ENCODE peak calls at places on chromosomes 6 and 20, in five cellular contexts. P is mammary epithelial cell, W is Panc1, Q is IMR-90, Z is ovary. H is an unnamed sample.

GRCh38 chr20:57888591-57888990 is 178.8 kb upstream of the PMEPA1 start:
- DNase-seq in P (no peak), W (no peak), Z (no peak), Q (no peak), H (no peak)

GRCh38 chr6:31761343-31761742 is 1.1 kb upstream of the SAPCD1 start:
- DNase-seq in P (no peak), Q (no peak), W (no peak), Z (no peak), H (no peak)

GRCh38 chr6:87907521-87907920 is 140.1 kb upstream of the SPACA1 start:
- DNase-seq in Z (no peak), Q (peak), W (no peak), P (peak), H (no peak)

GRCh38 chr20:22773326-22773725 is 189.0 kb upstream of the FOXA2 start:
- DNase-seq in Z (no peak), Q (no peak), W (no peak), P (no peak), H (peak)

GRCh38 chr20:40525356-40525755 is 163.7 kb downstream of the MAFB start:
- DNase-seq in Q (peak), W (no peak), Z (no peak), P (no peak), H (no peak)

GRCh38 chr20:38833857-38834164 is 28.3 kb downstream of the PPP1R16B start:
- DNase-seq in P (no peak), Q (no peak), Z (no peak), W (no peak), H (no peak)

GRCh38 chr20:37096415-37097039 is 730 bp upstream of the RBL1 start:
- DNase-seq in P (no peak), W (no peak), Z (no peak), Q (no peak), H (no peak)

GRCh38 chr6:1126036-1126435 is 185.9 kb upstream of the FOXQ1 start:
- DNase-seq in P (no peak), W (no peak), Q (no peak), Z (no peak), H (no peak)

GRCh38 chr6:129133770-129134192 is 250.8 kb downstream of the LAMA2 start:
- DNase-seq in P (no peak), W (no peak), Q (peak), Z (peak), H (no peak)

GRCh38 chr6:47061631-47062300 is 19.6 kb upstream of the ADGRF1 start:
- DNase-seq in Q (no peak), P (peak), W (no peak), Z (no peak), H (no peak)

GRCh38 chr20:50980851-50981713 is 22.5 kb downstream of the MOCS3 start:
- DNase-seq in P (peak), Z (peak), W (no peak), Q (peak), H (no peak)

GRCh38 chr6:157059781-157060180 is 263.5 kb downstream of the TMEM242 start:
- DNase-seq in W (no peak), P (no peak), Q (no peak), Z (no peak), H (no peak)

GRCh38 chr6:71473908-71474307 is 185.3 kb downstream of the OGFRL1 start:
- DNase-seq in P (peak), Z (no peak), Q (peak), W (peak), H (peak)

GRCh38 chr6:130190701-130191375 is 31.9 kb downstream of the SAMD3 start:
- DNase-seq in P (no peak), Q (no peak), W (no peak), Z (no peak), H (no peak)

GRCh38 chr6:75285156-75285639 is 606 bp upstream of the TMEM30A start:
- DNase-seq in Z (no peak), W (no peak), Q (no peak), P (peak), H (no peak)

GRCh38 chr20:3121271-3121911 is 36.9 kb upstream of the AVP start:
- DNase-seq in Q (no peak), Z (no peak), W (no peak), P (no peak), H (no peak)

GRCh38 chr6:89555751-89556150 is 82.8 kb downstream of the LYRM2 start:
- DNase-seq in W (no peak), Z (no peak), P (no peak), Q (no peak), H (no peak)

DNA sequence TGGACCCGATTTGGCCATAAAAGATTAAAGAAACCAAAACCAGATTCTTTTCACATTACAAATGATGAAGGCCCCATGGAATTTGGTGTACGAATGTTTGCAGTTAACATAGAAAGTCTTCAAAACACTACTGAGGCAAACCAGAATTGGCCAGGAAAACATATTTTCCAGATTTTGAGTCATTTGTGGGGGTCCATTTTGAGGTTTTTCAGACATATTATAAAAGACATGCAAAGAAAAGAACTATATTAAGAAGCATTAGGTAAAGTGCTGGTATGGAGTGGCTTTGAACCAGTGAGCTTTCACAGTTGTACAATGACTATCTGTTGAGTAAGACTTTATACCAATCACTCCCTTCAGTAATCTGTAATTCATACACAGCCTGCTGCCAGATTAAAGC is 168.9 kb upstream of the COL21A1 start:
- DNase-seq in W (no peak), Q (peak), Z (no peak), P (no peak), H (no peak)
- H3K4me3 ChIP-seq in W (no peak), Q (no peak), Z (no peak), P (no peak), H (no peak)

DNA sequence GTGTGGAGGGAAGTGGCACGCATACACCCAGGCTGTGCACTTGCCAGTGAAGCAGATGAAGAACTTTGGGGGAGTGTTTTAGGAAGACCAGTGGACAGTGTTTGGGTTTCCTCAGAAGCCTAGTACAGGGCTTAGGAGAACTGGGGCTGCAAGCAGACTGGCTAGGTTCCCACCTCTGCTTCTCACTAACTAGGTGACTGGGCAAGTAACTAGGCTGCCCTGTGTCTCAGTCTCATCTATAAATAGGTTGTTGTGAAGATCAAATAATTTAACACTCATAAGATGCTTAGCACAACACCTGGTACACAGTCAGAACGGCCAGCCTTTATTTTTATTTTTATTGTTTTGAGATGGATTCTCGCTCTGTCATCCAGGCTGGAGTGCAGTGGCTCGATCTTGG is 312.1 kb downstream of the CDH26 start:
- DNase-seq in W (no peak), Z (no peak), Q (no peak), P (no peak), H (no peak)
- TF ChIP-seq CTCF in W (no peak), Z (no peak), Q (no peak), P (no peak), H (no peak)

GRCh38 chr20:56458227-56458821 is 10.1 kb upstream of the RTF2 start:
- DNase-seq in W (no peak), P (no peak), Z (no peak), Q (no peak), H (no peak)
- H3K4me3 ChIP-seq in W (no peak), P (no peak), Z (no peak), Q (no peak), H (no peak)

GRCh38 chr6:100202417-100203194 is 208.6 kb upstream of the MCHR2 start:
- DNase-seq in P (peak), W (no peak), Q (peak), Z (no peak), H (peak)
- TF ChIP-seq CTCF in P (no peak), W (no peak), Q (no peak), Z (no peak), H (no peak)

DNA sequence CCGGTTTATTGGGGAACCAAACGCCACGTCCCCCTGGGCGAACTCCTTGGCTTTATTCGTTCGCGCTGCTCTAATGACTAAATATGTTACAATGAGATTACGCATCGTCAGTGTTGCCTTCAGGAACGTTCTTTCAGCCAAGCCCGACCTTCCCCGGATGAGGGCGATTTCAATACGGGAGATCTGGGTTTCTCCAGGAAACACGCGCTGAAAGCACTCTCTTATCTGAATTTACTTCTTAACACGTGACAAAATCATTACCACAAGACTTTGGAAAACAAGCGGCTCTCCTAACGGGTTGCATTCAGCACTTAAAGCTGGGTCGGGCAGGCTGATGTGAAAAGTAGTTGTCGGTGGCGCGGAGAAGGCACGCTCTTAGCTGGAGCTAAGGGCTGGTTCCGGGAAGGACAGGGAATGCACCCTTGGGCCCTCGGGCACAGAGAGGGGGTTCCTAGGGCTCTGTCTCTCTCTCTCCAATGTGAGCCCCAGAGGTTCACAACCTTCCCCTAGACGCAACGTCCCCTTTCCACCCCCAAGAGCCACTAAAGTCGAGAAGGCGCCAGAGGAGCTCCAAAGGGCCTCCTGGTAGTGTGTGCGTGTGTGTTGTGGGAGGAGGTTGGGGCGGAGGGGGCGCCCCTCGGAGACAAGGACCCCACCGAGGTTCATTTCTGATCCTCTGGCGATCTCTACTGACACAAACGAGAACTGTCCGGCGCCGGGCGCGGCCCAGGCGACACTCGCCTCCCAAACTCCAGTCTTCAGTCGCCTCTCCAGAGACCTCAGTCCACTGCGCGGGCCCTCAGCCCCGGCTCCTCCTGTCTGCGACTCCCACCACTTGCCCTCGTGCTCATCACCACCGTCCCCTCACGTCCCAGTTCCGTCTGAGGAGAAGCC is 7.1 kb upstream of the NKX2-2 start:
- DNase-seq in P (no peak), Z (no peak), W (no peak), Q (no peak), H (no peak)
- H3K4me3 ChIP-seq in P (no peak), Z (no peak), W (peak), Q (no peak), H (no peak)